ENCODE peak calls at places on chromosomes 11 and 22, in eight cellular contexts. S is dorsolateral prefrontal cortex, H is neural progenitor cell, E is H1, R is cardiac muscle cell, B is aorta, A is ascending aorta, L is colonic mucosa. D is an unnamed sample.

GRCh38 chr11:86183694-86184093 is 60.9 kb upstream of the EED start:
- DNase-seq in R (no peak), E (no peak), A (no peak), S (no peak), H (no peak), B (no peak), L (no peak), D (no peak)

GRCh38 chr22:47198801-47199251 is 436.4 kb downstream of the TBC1D22A start:
- DNase-seq in S (no peak), H (no peak), B (peak), E (no peak), A (no peak), R (no peak), L (no peak), D (no peak)

GRCh38 chr11:57294225-57295131 is 30.3 kb downstream of the TNKS1BP1 start:
- DNase-seq in S (no peak), R (no peak), H (peak), L (peak), E (no peak), B (no peak), A (no peak), D (no peak)

GRCh38 chr11:10233581-10233980 is 60.4 kb downstream of the SBF2 start:
- DNase-seq in L (no peak), A (no peak), B (no peak), S (no peak), E (no peak), R (no peak), H (no peak), D (no peak)

GRCh38 chr11:26621147-26621546 is 49.1 kb upstream of the MUC15 start:
- DNase-seq in S (no peak), B (no peak), H (no peak), A (no peak), E (no peak), R (no peak), L (no peak), D (no peak)

GRCh38 chr11:2275334-2276279 is 5.2 kb upstream of the ASCL2 start:
- DNase-seq in R (no peak), S (peak), H (no peak), E (no peak), A (no peak), B (no peak), L (no peak), D (no peak)

GRCh38 chr11:123519055-123519796 is 89.2 kb downstream of the GRAMD1B start:
- DNase-seq in H (no peak), S (peak), R (no peak), A (no peak), E (no peak), L (no peak), B (no peak), D (peak)

GRCh38 chr22:23180893-23181762 is 819 bp downstream of the BCR start:
- DNase-seq in A (no peak), L (no peak), H (peak), E (no peak), R (peak), B (peak), S (no peak), D (no peak)

GRCh38 chr22:24208012-24208749 is 26.9 kb downstream of the SUSD2 start:
- DNase-seq in H (no peak), R (no peak), L (no peak), S (no peak), B (no peak), A (no peak), E (no peak), D (no peak)

GRCh38 chr11:95522871-95523270 is 266.7 kb downstream of the FAM76B start:
- DNase-seq in H (no peak), A (no peak), E (no peak), L (no peak), S (no peak), B (no peak), R (no peak), D (no peak)

GRCh38 chr11:2575611-2576051 is 124.2 kb downstream of the KCNQ1OT1 start:
- DNase-seq in E (no peak), B (peak), S (no peak), L (peak), H (no peak), A (no peak), R (no peak), D (no peak)

GRCh38 chr11:83827940-83828554 is 541.9 kb upstream of the CCDC90B start:
- DNase-seq in A (no peak), R (peak), E (no peak), S (no peak), H (peak), B (no peak), L (no peak), D (no peak)

GRCh38 chr11:69339041-69339733 is 45.2 kb downstream of the MYEOV start:
- DNase-seq in L (peak), R (no peak), E (no peak), A (no peak), H (no peak), B (no peak), S (no peak), D (no peak)

GRCh38 chr11:131666617-131667016 is 296.2 kb downstream of the NTM start:
- DNase-seq in A (no peak), E (no peak), R (no peak), H (no peak), L (no peak), S (no peak), B (no peak), D (no peak)

GRCh38 chr11:75389276-75389605 is 10.1 kb upstream of the RPS3 start:
- DNase-seq in R (no peak), B (no peak), S (no peak), E (no peak), A (no peak), L (no peak), H (no peak), D (no peak)

GRCh38 chr11:97683733-97684132 is 1293.9 kb downstream of the JRKL start:
- DNase-seq in B (no peak), R (no peak), L (no peak), S (no peak), A (no peak), H (peak), E (peak), D (no peak)

GRCh38 chr11:128498846-128499245 is 88.5 kb downstream of the ETS1 start:
- DNase-seq in H (no peak), B (no peak), S (no peak), L (no peak), E (no peak), A (no peak), R (no peak), D (no peak)

GRCh38 chr22:29245626-29246385 is 22.0 kb downstream of the RHBDD3 start:
- DNase-seq in L (peak), A (no peak), R (peak), E (no peak), H (peak), B (peak), S (peak), D (peak)

GRCh38 chr11:100789500-100789899 is 102.4 kb downstream of the ARHGAP42 start:
- DNase-seq in L (peak), H (no peak), R (peak), B (no peak), A (no peak), S (no peak), E (no peak), D (no peak)

GRCh38 chr22:33747576-33748180 is 172.6 kb downstream of the LARGE1 start:
- DNase-seq in B (no peak), A (no peak), S (no peak), L (peak), E (no peak), R (no peak), H (no peak), D (no peak)

GRCh38 chr11:106399075-106399500 is 321.6 kb downstream of the AASDHPPT start:
- DNase-seq in B (peak), H (peak), A (no peak), R (no peak), E (no peak), L (no peak), S (no peak), D (no peak)

GRCh38 chr11:20258496-20258895 is 98.2 kb upstream of the DBX1 start:
- DNase-seq in E (no peak), A (no peak), R (no peak), L (no peak), B (no peak), H (no peak), S (no peak), D (no peak)

GRCh38 chr22:17281026-17281809 is 62.0 kb upstream of the ADA2 start:
- DNase-seq in S (no peak), E (no peak), R (no peak), A (no peak), H (no peak), L (no peak), B (peak), D (no peak)

GRCh38 chr22:29780781-29781676 is 13.9 kb downstream of the UQCR10 start:
- DNase-seq in E (no peak), A (no peak), H (no peak), B (no peak), R (no peak), S (no peak), L (no peak), D (no peak)

GRCh38 chr11:47854667-47855066 is 6.5 kb upstream of the NUP160 start:
- DNase-seq in R (no peak), E (no peak), A (no peak), B (no peak), S (no peak), L (no peak), H (no peak), D (no peak)

GRCh38 chr11:47860526-47860925 is 12.4 kb upstream of the NUP160 start:
- DNase-seq in E (no peak), A (no peak), B (no peak), L (no peak), R (no peak), H (no peak), S (no peak), D (no peak)

GRCh38 chr11:47857485-47858168 is 9.5 kb upstream of the NUP160 start:
- DNase-seq in L (no peak), H (no peak), S (no peak), R (no peak), A (no peak), E (no peak), B (no peak), D (no peak)

GRCh38 chr11:47856186-47856585 is 8.0 kb upstream of the NUP160 start:
- DNase-seq in H (no peak), L (no peak), A (no peak), E (no peak), R (no peak), B (no peak), S (no peak), D (no peak)

GRCh38 chr11:47858169-47858543 is 10.0 kb upstream of the NUP160 start:
- DNase-seq in L (no peak), S (no peak), B (no peak), A (no peak), R (no peak), E (no peak), H (no peak), D (no peak)
- H3K27ac ChIP-seq in L (no peak), S (no peak), B (no peak), A (no peak), R (no peak), E (no peak), H (no peak), D (no peak)

DNA sequence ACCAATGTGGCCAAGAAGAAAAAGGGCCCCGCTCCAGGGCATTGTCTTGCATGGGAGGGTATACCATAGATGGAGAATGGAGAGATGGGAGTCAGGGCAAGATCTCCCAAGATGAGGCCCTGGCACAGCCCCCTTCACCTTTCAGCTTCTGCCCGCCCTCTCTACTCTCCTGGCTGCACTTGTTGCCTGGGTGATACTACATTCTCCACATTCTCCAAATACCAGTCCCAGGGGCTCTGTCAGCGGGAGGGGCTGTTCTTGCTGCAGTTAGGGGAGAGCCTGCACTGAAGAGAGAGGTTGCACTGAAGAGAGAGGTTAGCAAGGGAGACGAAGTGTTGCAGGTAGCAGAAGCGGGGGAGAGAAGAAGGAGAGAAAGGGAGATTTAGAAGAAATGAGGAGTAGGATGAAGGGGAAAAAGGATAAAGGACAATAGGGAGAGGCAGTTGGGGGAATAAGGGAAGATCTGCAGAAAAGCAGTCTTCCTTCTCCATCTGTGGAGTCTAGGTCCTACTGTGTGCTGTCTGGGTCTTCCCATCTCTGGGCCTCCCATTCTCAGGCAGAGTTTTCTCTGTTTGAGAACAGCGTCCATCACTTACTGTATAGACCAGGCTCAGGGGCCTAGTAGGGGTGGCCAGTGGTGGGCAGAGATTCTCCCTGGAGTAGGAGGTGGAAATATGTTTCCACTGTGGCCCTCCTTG is 8.0 kb downstream of the PHLDB1 start:
- DNase-seq in L (no peak), B (peak), S (no peak), A (no peak), E (peak), H (peak), R (peak), D (no peak)
- H3K27ac ChIP-seq in L (no peak), B (no peak), S (peak), A (peak), E (peak), H (peak), R (peak), D (peak)

GRCh38 chr11:134949716-134950115 is 537.7 kb upstream of the B3GAT1 start:
- DNase-seq in S (no peak), R (no peak), B (no peak), A (no peak), H (no peak), E (no peak), L (no peak), D (no peak)

GRCh38 chr11:134947556-134947955 is 535.5 kb upstream of the B3GAT1 start:
- DNase-seq in E (no peak), R (no peak), B (no peak), A (no peak), L (no peak), S (no peak), H (no peak), D (no peak)

GRCh38 chr11:134951305-134951700 is 539.3 kb upstream of the B3GAT1 start:
- DNase-seq in B (peak), H (no peak), R (no peak), A (no peak), E (no peak), S (no peak), L (no peak), D (no peak)

GRCh38 chr11:134949121-134949591 is 537.1 kb upstream of the B3GAT1 start:
- DNase-seq in E (no peak), R (no peak), S (no peak), A (peak), B (peak), H (no peak), L (no peak), D (no peak)

GRCh38 chr11:134950692-134951304 is 538.8 kb upstream of the B3GAT1 start:
- DNase-seq in S (no peak), R (no peak), H (peak), A (no peak), B (no peak), L (no peak), E (no peak), D (no peak)
- H3K27ac ChIP-seq in S (no peak), R (no peak), H (no peak), A (peak), B (peak), L (no peak), E (no peak), D (no peak)

GRCh38 chr11:35794850-35795249 is 132.3 kb downstream of the TRIM44 start:
- DNase-seq in R (no peak), L (no peak), S (no peak), H (no peak), B (no peak), A (no peak), E (no peak), D (no peak)
- H3K27ac ChIP-seq in R (no peak), L (no peak), S (no peak), H (no peak), B (no peak), A (no peak), E (no peak), D (no peak)

GRCh38 chr22:31044262-31044861 is 36.8 kb upstream of the SMTN start:
- DNase-seq in R (no peak), L (peak), A (peak), B (peak), H (no peak), E (no peak), S (no peak), D (no peak)
- H3K27ac ChIP-seq in R (no peak), L (peak), A (peak), B (peak), H (no peak), E (no peak), S (no peak), D (no peak)

GRCh38 chr22:40519284-40519947 is 117.1 kb downstream of the MRTFA start:
- DNase-seq in R (no peak), E (no peak), L (no peak), S (no peak), H (no peak), A (no peak), B (no peak), D (no peak)

GRCh38 chr22:40517631-40518030 is 118.9 kb downstream of the MRTFA start:
- DNase-seq in R (no peak), E (no peak), B (no peak), S (no peak), H (no peak), L (no peak), A (no peak), D (no peak)

GRCh38 chr22:40520562-40520961 is 116.0 kb downstream of the MRTFA start:
- DNase-seq in A (no peak), B (no peak), L (no peak), H (no peak), R (no peak), S (no peak), E (no peak), D (no peak)

GRCh38 chr22:40519948-40520331 is 116.6 kb downstream of the MRTFA start:
- DNase-seq in B (no peak), A (no peak), H (no peak), L (no peak), E (no peak), S (no peak), R (no peak), D (no peak)

DNA sequence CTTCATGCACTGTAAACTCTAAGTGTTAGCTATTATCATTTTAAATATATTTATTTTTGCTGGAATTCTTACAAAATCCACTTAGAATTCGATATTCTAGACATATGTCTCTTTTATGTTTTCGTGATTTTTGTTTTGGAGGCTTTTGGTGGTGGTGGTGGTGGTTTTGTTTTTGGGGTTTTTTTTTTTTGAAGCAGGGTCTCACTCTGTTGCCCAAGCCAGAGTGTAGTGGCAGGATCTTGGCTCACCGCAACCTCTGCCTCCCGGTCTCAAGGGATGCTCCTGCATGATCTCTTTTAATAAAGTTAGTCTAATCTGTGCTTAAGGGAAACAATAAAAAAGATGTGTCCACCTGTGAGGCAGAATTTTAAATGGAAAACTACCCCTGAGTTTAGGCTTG is 117.7 kb downstream of the MRTFA start:
- DNase-seq in H (no peak), S (no peak), E (no peak), R (no peak), L (no peak), A (no peak), B (no peak), D (no peak)
- H3K27ac ChIP-seq in H (no peak), S (no peak), E (no peak), R (no peak), L (peak), A (no peak), B (no peak), D (no peak)

D was measured in caudate nucleus.